ENCODE peak calls at places on chromosomes 4 and X, in four cellular contexts. B is K562, C is H1, Z is GM12878. D is an unnamed sample.
A peak's percentile ranks its signal among the peaks of the same experiment; 100 is the strongest.

GRCh38 chrX:145563159-145563558 is 254.5 kb upstream of the SLITRK2 start:
- DNase-seq in B (no peak), Z (no peak), C (no peak), D (no peak)

GRCh38 chr4:151922306-151922705 is 161.5 kb upstream of the GATB start:
- DNase-seq in Z (no peak), B (no peak), C (no peak), D (no peak)

GRCh38 chr4:87961993-87962791 is 13.3 kb upstream of the SPP1 start:
- DNase-seq in C (no peak), B (no peak), Z (no peak), D (no peak)

GRCh38 chr4:116358633-116359222 is 726.6 kb downstream of the TRAM1L1 start:
- DNase-seq in B (peak; percentile 39), Z (peak; percentile 44), C (peak; percentile 89), D (peak; percentile 52)

GRCh38 chr4:151673913-151674520 is 86.8 kb downstream of the GATB start:
- DNase-seq in C (no peak), B (no peak), Z (no peak), D (no peak)

GRCh38 chr4:80422727-80423404 is 87.3 kb downstream of the CFAP299 start:
- DNase-seq in C (no peak), Z (no peak), B (no peak), D (no peak)

GRCh38 chrX:136452614-136453013 is 35.1 kb upstream of the BRS3 start:
- DNase-seq in C (no peak), Z (no peak), B (no peak), D (no peak)

GRCh38 chr4:126955292-126956191 is 677.2 kb upstream of the INTU start:
- DNase-seq in C (no peak), Z (no peak), B (peak; percentile 64), D (no peak)

GRCh38 chr4:122531514-122531913 is 75.0 kb upstream of the IL2 start:
- DNase-seq in C (no peak), Z (no peak), B (no peak), D (no peak)

GRCh38 chrX:128464091-128464490 is 411.9 kb upstream of the ACTRT1 start:
- DNase-seq in Z (no peak), B (no peak), C (no peak), D (no peak)

GRCh38 chr4:148054275-148054674 is 322.4 kb downstream of the ARHGAP10 start:
- DNase-seq in C (no peak), B (no peak), Z (no peak), D (no peak)

GRCh38 chrX:98452456-98452855 is 1568.7 kb downstream of the RPA4 start:
- DNase-seq in B (no peak), C (no peak), Z (no peak), D (no peak)

GRCh38 chrX:135625995-135626394 is 87.4 kb upstream of the CT45A1 start:
- DNase-seq in B (peak; percentile 8), C (peak; percentile 39), Z (no peak), D (peak; percentile 2)

GRCh38 chr4:41418444-41418843 is 119.5 kb upstream of the LIMCH1 start:
- DNase-seq in C (no peak), Z (no peak), B (no peak), D (no peak)

GRCh38 chrX:153469811-153470410 is 465 bp downstream of the HAUS7 start:
- DNase-seq in Z (no peak), B (peak; percentile 68), C (no peak), D (no peak)

GRCh38 chr4:20127626-20128025 is 124.1 kb upstream of the SLIT2 start:
- DNase-seq in C (no peak), B (no peak), Z (no peak), D (no peak)

GRCh38 chrX:39445336-39445735 is 644.1 kb downstream of the MID1IP1 start:
- DNase-seq in C (peak; percentile 73), Z (no peak), B (peak; percentile 18), D (no peak)

GRCh38 chrX:139914421-139914820 is 18.4 kb downstream of the ATP11C start:
- DNase-seq in Z (no peak), C (no peak), B (no peak), D (no peak)

GRCh38 chrX:25144043-25144940 is 128.5 kb upstream of the ARX start:
- DNase-seq in C (peak; percentile 60), Z (no peak), B (peak; percentile 52), D (peak; percentile 26)

GRCh38 chr4:160611181-160611580 is 1508.3 kb downstream of the RAPGEF2 start:
- DNase-seq in B (no peak), Z (no peak), C (no peak), D (no peak)

GRCh38 chrX:152656890-152657289 is 19.2 kb downstream of the GABRQ start:
- DNase-seq in C (no peak), Z (no peak), B (no peak), D (no peak)

GRCh38 chr4:108172231-108172779 is 3.6 kb upstream of the LEF1 start:
- DNase-seq in C (peak; percentile 62), Z (no peak), B (no peak), D (no peak)

GRCh38 chr4:41178372-41179085 is 35.8 kb downstream of the APBB2 start:
- DNase-seq in B (no peak), Z (no peak), C (no peak), D (no peak)

GRCh38 chrX:118823263-118824172 is at the start of gene ZCCHC12:
- DNase-seq in C (peak; percentile 76), B (peak; percentile 80), Z (no peak), D (peak; percentile 27)

GRCh38 chr4:183335369-183335940 is 13.2 kb upstream of the CLDN24 start:
- DNase-seq in C (no peak), B (no peak), Z (no peak), D (peak; percentile 68)

GRCh38 chr4:84916233-84916632 is 50.3 kb downstream of the WDFY3 start:
- DNase-seq in C (no peak), Z (no peak), B (no peak), D (no peak)

GRCh38 chrX:110418857-110419249 is 60.2 kb downstream of the RTL9 start:
- DNase-seq in C (no peak), B (peak; percentile 15), Z (no peak), D (no peak)

GRCh38 chrX:19565605-19566004 is 50.3 kb upstream of the MAP3K15 start:
- DNase-seq in B (no peak), Z (no peak), C (no peak), D (no peak)

GRCh38 chr4:8775751-8776355 is 95.8 kb downstream of the HMX1 start:
- DNase-seq in Z (no peak), B (no peak), C (no peak), D (no peak)

GRCh38 chrX:100994352-100995281 is 25.1 kb downstream of the ARL13A start:
- DNase-seq in Z (peak; percentile 8), B (peak; percentile 36), C (no peak), D (peak; percentile 47)

GRCh38 chr4:87310691-87311335 is 11.9 kb downstream of the HSD17B13 start:
- DNase-seq in Z (no peak), C (no peak), B (no peak), D (no peak)

GRCh38 chrX:34770511-34770910 is 113.4 kb upstream of the TMEM47 start:
- DNase-seq in B (no peak), C (no peak), Z (no peak), D (no peak)
- TF ChIP-seq RAD21 in B (no peak), C (no peak), Z (no peak), D (no peak)

GRCh38 chrX:141924293-141924692 is 20.6 kb downstream of the MAGEC1 start:
- DNase-seq in B (no peak), C (no peak), Z (no peak), D (no peak)
- TF ChIP-seq ATF3 in B (no peak), C (no peak), Z (no peak), D (no peak)

GRCh38 chrX:9897761-9898161 is 69.4 kb upstream of the CLDN34 start:
- DNase-seq in C (no peak), B (no peak), Z (no peak), D (no peak)
- TF ChIP-seq MAX in C (no peak), B (no peak), Z (no peak), D (no peak)

GRCh38 chr4:82900335-82901128 is at the start of gene THAP9:
- DNase-seq in C (peak; percentile 90), Z (peak; percentile 96), B (peak; percentile 94), D (peak; percentile 99)

GRCh38 chr4:82901129-82901718 is 689 bp downstream of the THAP9 start:
- DNase-seq in B (no peak), Z (no peak), C (no peak), D (no peak)

GRCh38 chr4:82905205-82905604 is 4.7 kb downstream of the THAP9 start:
- DNase-seq in B (no peak), C (no peak), Z (peak; percentile 77), D (no peak)

GRCh38 chr4:82906469-82906868 is 5.9 kb downstream of the THAP9 start:
- DNase-seq in C (no peak), Z (no peak), B (no peak), D (no peak)

DNA sequence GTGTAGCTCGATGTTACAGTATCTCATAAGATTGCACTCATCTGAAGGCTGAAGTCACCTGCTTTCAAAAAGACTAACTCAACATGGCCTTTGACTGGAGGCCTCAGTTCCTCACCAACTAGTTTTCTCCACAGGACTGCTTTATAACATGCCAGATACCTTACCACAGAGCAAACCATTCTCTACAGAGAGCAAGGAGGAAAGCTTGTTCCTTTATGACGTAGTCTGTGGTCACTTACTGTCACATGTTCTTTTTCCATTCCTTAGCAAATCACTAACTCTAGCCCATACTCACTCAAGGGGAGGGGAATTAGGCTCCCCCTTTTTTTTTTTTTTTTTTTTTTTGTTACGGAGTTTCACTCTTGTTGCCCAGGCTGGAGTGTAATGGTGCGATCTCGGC is 3.2 kb downstream of the THAP9 start:
- DNase-seq in B (no peak), C (no peak), Z (no peak), D (no peak)
- TF ChIP-seq RAD21 in B (no peak), C (no peak), Z (no peak), D (no peak)

DNA sequence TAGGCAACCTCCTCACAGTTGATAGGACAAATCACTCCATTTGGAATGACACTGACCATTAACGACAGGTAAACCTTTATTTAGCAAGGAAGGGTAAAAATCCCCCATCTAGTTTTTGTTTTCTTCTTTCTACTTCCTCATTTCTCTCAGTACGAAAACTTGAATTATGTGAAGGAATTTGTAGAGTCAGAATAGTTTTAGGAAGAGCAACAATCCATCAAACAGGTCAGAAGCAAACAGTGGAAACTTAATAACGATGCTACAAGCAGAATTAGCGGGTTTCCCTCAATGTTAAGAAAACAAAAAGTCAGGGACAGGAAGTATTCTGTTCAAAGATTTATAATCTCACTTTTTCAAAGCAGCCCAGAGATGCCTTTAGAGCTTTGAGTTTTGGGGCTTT is 2.8 kb downstream of the GSX2 start:
- DNase-seq in B (no peak), C (no peak), Z (no peak), D (no peak)
- TF ChIP-seq ATF3 in B (no peak), C (no peak), Z (no peak), D (no peak)

D was measured in HCT116.